ENCODE peak calls at places on chromosomes 16 and 17, in ten cellular contexts. One of them, this sample, is unnamed.

GRCh38 chr17:55264273-55264639 is 504 bp upstream of the HLF start:
- DNase-seq in tibial nerve: no peak
- DNase-seq in fibroblast of the aortic adventitia: no peak
- DNase-seq in AG04450: no peak
- DNase-seq in GM12865: no peak
- DNase-seq in endothelial cell: no peak
- DNase-seq in IMR-90: no peak
- DNase-seq in hepatocyte: no peak
- DNase-seq in H9: no peak
- DNase-seq in heart left ventricle: no peak
- DNase-seq in this sample: no peak

GRCh38 chr17:44842748-44843147 is 4.9 kb upstream of the HIGD1B start:
- DNase-seq in tibial nerve: no peak
- DNase-seq in fibroblast of the aortic adventitia: no peak
- DNase-seq in AG04450: no peak
- DNase-seq in GM12865: no peak
- DNase-seq in endothelial cell: no peak
- DNase-seq in IMR-90: peak; percentile 15
- DNase-seq in hepatocyte: no peak
- DNase-seq in H9: peak; percentile 67
- DNase-seq in heart left ventricle: no peak
- DNase-seq in this sample: no peak

GRCh38 chr16:48152226-48152625 is 3.6 kb downstream of the ABCC12 start:
- DNase-seq in tibial nerve: no peak
- DNase-seq in fibroblast of the aortic adventitia: no peak
- DNase-seq in AG04450: no peak
- DNase-seq in GM12865: no peak
- DNase-seq in endothelial cell: no peak
- DNase-seq in IMR-90: no peak
- DNase-seq in hepatocyte: no peak
- DNase-seq in H9: no peak
- DNase-seq in heart left ventricle: no peak
- DNase-seq in this sample: no peak

GRCh38 chr16:20136446-20136968 is 62.8 kb upstream of the GPR139 start:
- DNase-seq in tibial nerve: no peak
- DNase-seq in fibroblast of the aortic adventitia: no peak
- DNase-seq in AG04450: no peak
- DNase-seq in GM12865: no peak
- DNase-seq in endothelial cell: no peak
- DNase-seq in IMR-90: no peak
- DNase-seq in hepatocyte: no peak
- DNase-seq in H9: no peak
- DNase-seq in heart left ventricle: no peak
- DNase-seq in this sample: no peak

GRCh38 chr16:86372193-86372592 is 138.1 kb upstream of the FOXF1 start:
- DNase-seq in tibial nerve: no peak
- DNase-seq in fibroblast of the aortic adventitia: no peak
- DNase-seq in AG04450: no peak
- DNase-seq in GM12865: no peak
- DNase-seq in endothelial cell: no peak
- DNase-seq in IMR-90: no peak
- DNase-seq in hepatocyte: no peak
- DNase-seq in H9: no peak
- DNase-seq in heart left ventricle: no peak
- DNase-seq in this sample: no peak

GRCh38 chr16:72560617-72561016 is 388.7 kb upstream of the PMFBP1 start:
- DNase-seq in tibial nerve: no peak
- DNase-seq in fibroblast of the aortic adventitia: peak; percentile 56
- DNase-seq in AG04450: no peak
- DNase-seq in GM12865: no peak
- DNase-seq in endothelial cell: no peak
- DNase-seq in IMR-90: no peak
- DNase-seq in hepatocyte: peak; percentile 35
- DNase-seq in H9: no peak
- DNase-seq in heart left ventricle: no peak
- DNase-seq in this sample: no peak

GRCh38 chr16:31130899-31131298 is 4.6 kb downstream of the PRSS8 start:
- DNase-seq in tibial nerve: no peak
- DNase-seq in fibroblast of the aortic adventitia: no peak
- DNase-seq in AG04450: no peak
- DNase-seq in GM12865: no peak
- DNase-seq in endothelial cell: no peak
- DNase-seq in IMR-90: no peak
- DNase-seq in hepatocyte: peak; percentile 81
- DNase-seq in H9: peak; percentile 93
- DNase-seq in heart left ventricle: no peak
- DNase-seq in this sample: no peak

GRCh38 chr17:68356520-68356919 is 65.2 kb downstream of the ARSG start:
- DNase-seq in tibial nerve: no peak
- DNase-seq in fibroblast of the aortic adventitia: no peak
- DNase-seq in AG04450: no peak
- DNase-seq in GM12865: peak; percentile 75
- DNase-seq in endothelial cell: no peak
- DNase-seq in IMR-90: no peak
- DNase-seq in hepatocyte: no peak
- DNase-seq in H9: no peak
- DNase-seq in heart left ventricle: no peak
- DNase-seq in this sample: no peak

GRCh38 chr16:85420501-85421337 is 192.4 kb upstream of the GSE1 start:
- DNase-seq in tibial nerve: no peak
- DNase-seq in fibroblast of the aortic adventitia: peak; percentile 25
- DNase-seq in AG04450: no peak
- DNase-seq in GM12865: peak; percentile 71
- DNase-seq in endothelial cell: peak; percentile 85
- DNase-seq in IMR-90: peak; percentile 20
- DNase-seq in hepatocyte: peak; percentile 71
- DNase-seq in H9: peak; percentile 78
- DNase-seq in heart left ventricle: peak; percentile 82
- DNase-seq in this sample: no peak

GRCh38 chr17:8753976-8754440 is 4.3 kb downstream of the SPDYE4 start:
- DNase-seq in tibial nerve: no peak
- DNase-seq in fibroblast of the aortic adventitia: peak; percentile 37
- DNase-seq in AG04450: no peak
- DNase-seq in GM12865: peak; percentile 50
- DNase-seq in endothelial cell: no peak
- DNase-seq in IMR-90: peak; percentile 6
- DNase-seq in hepatocyte: peak; percentile 55
- DNase-seq in H9: no peak
- DNase-seq in heart left ventricle: no peak
- DNase-seq in this sample: no peak

GRCh38 chr17:77323413-77324171 is 182.8 kb downstream of the SEC14L1 start:
- DNase-seq in tibial nerve: peak; percentile 16
- DNase-seq in fibroblast of the aortic adventitia: peak; percentile 48
- DNase-seq in AG04450: no peak
- DNase-seq in GM12865: peak; percentile 76
- DNase-seq in endothelial cell: no peak
- DNase-seq in IMR-90: peak; percentile 52
- DNase-seq in hepatocyte: peak; percentile 68
- DNase-seq in H9: peak; percentile 30
- DNase-seq in heart left ventricle: peak; percentile 75
- DNase-seq in this sample: no peak

GRCh38 chr17:4327638-4328037 is 38.8 kb downstream of the UBE2G1 start:
- DNase-seq in tibial nerve: no peak
- DNase-seq in fibroblast of the aortic adventitia: peak; percentile 80
- DNase-seq in AG04450: no peak
- DNase-seq in GM12865: no peak
- DNase-seq in endothelial cell: no peak
- DNase-seq in IMR-90: peak; percentile 83
- DNase-seq in hepatocyte: no peak
- DNase-seq in H9: no peak
- DNase-seq in heart left ventricle: no peak
- DNase-seq in this sample: no peak

GRCh38 chr17:68248199-68248825 is 469 bp downstream of the AMZ2 start:
- DNase-seq in tibial nerve: peak; percentile 41
- DNase-seq in fibroblast of the aortic adventitia: peak; percentile 85
- DNase-seq in AG04450: no peak
- DNase-seq in GM12865: no peak
- DNase-seq in endothelial cell: no peak
- DNase-seq in IMR-90: peak; percentile 57
- DNase-seq in hepatocyte: peak; percentile 66
- DNase-seq in H9: no peak
- DNase-seq in heart left ventricle: no peak
- DNase-seq in this sample: no peak

GRCh38 chr17:29870836-29871430 is 59.1 kb downstream of the SSH2 start:
- DNase-seq in tibial nerve: no peak
- DNase-seq in fibroblast of the aortic adventitia: peak; percentile 5
- DNase-seq in AG04450: no peak
- DNase-seq in GM12865: no peak
- DNase-seq in endothelial cell: no peak
- DNase-seq in IMR-90: no peak
- DNase-seq in hepatocyte: no peak
- DNase-seq in H9: no peak
- DNase-seq in heart left ventricle: no peak
- DNase-seq in this sample: no peak

GRCh38 chr17:74768763-74769114 is 7.4 kb downstream of the NAT9 start:
- DNase-seq in tibial nerve: no peak
- DNase-seq in fibroblast of the aortic adventitia: no peak
- DNase-seq in AG04450: no peak
- DNase-seq in GM12865: no peak
- DNase-seq in endothelial cell: no peak
- DNase-seq in IMR-90: no peak
- DNase-seq in hepatocyte: no peak
- DNase-seq in H9: no peak
- DNase-seq in heart left ventricle: no peak
- DNase-seq in this sample: no peak

GRCh38 chr16:87336850-87337240 is 19.7 kb upstream of the C16orf95 start:
- DNase-seq in tibial nerve: no peak
- DNase-seq in fibroblast of the aortic adventitia: no peak
- DNase-seq in AG04450: no peak
- DNase-seq in GM12865: no peak
- DNase-seq in endothelial cell: no peak
- DNase-seq in IMR-90: no peak
- DNase-seq in hepatocyte: no peak
- DNase-seq in H9: no peak
- DNase-seq in heart left ventricle: no peak
- DNase-seq in this sample: no peak

GRCh38 chr17:488993-489757 is 136.6 kb upstream of the RPH3AL start:
- DNase-seq in tibial nerve: no peak
- DNase-seq in fibroblast of the aortic adventitia: no peak
- DNase-seq in AG04450: no peak
- DNase-seq in GM12865: peak; percentile 78
- DNase-seq in endothelial cell: peak; percentile 28
- DNase-seq in IMR-90: peak; percentile 20
- DNase-seq in hepatocyte: no peak
- DNase-seq in H9: peak; percentile 68
- DNase-seq in heart left ventricle: no peak
- DNase-seq in this sample: no peak

GRCh38 chr17:65533056-65533745 is 28.2 kb downstream of the AXIN2 start:
- DNase-seq in tibial nerve: no peak
- DNase-seq in fibroblast of the aortic adventitia: no peak
- DNase-seq in AG04450: no peak
- DNase-seq in GM12865: no peak
- DNase-seq in endothelial cell: no peak
- DNase-seq in IMR-90: no peak
- DNase-seq in hepatocyte: no peak
- DNase-seq in H9: no peak
- DNase-seq in heart left ventricle: no peak
- DNase-seq in this sample: no peak

GRCh38 chr17:41404024-41404651 is 6.7 kb upstream of the KRT31 start:
- DNase-seq in tibial nerve: no peak
- DNase-seq in fibroblast of the aortic adventitia: peak; percentile 80
- DNase-seq in AG04450: peak; percentile 69
- DNase-seq in GM12865: peak; percentile 5
- DNase-seq in endothelial cell: no peak
- DNase-seq in IMR-90: peak; percentile 97
- DNase-seq in hepatocyte: peak; percentile 63
- DNase-seq in H9: no peak
- DNase-seq in heart left ventricle: no peak
- DNase-seq in this sample: peak; percentile 96

GRCh38 chr16:54432481-54433229 is 146.1 kb upstream of the IRX3 start:
- DNase-seq in tibial nerve: no peak
- DNase-seq in fibroblast of the aortic adventitia: no peak
- DNase-seq in AG04450: no peak
- DNase-seq in GM12865: no peak
- DNase-seq in endothelial cell: no peak
- DNase-seq in IMR-90: no peak
- DNase-seq in hepatocyte: no peak
- DNase-seq in H9: no peak
- DNase-seq in heart left ventricle: no peak
- DNase-seq in this sample: no peak
- TF ChIP-seq CTCF in tibial nerve: no peak
- TF ChIP-seq CTCF in fibroblast of the aortic adventitia: no peak
- TF ChIP-seq CTCF in AG04450: no peak
- TF ChIP-seq CTCF in GM12865: no peak
- TF ChIP-seq CTCF in endothelial cell: no peak
- TF ChIP-seq CTCF in IMR-90: no peak
- TF ChIP-seq CTCF in hepatocyte: no peak
- TF ChIP-seq CTCF in H9: peak; percentile 42
- TF ChIP-seq CTCF in heart left ventricle: no peak
- TF ChIP-seq CTCF in this sample: peak; percentile 15

GRCh38 chr16:3375680-3376079 is 20.0 kb downstream of the OR2C1 start:
- DNase-seq in tibial nerve: no peak
- DNase-seq in fibroblast of the aortic adventitia: no peak
- DNase-seq in AG04450: no peak
- DNase-seq in GM12865: no peak
- DNase-seq in endothelial cell: no peak
- DNase-seq in IMR-90: no peak
- DNase-seq in hepatocyte: no peak
- DNase-seq in H9: no peak
- DNase-seq in heart left ventricle: no peak
- DNase-seq in this sample: no peak

GRCh38 chr16:3383045-3383448 is 17.8 kb downstream of the ZSCAN32 start:
- DNase-seq in tibial nerve: no peak
- DNase-seq in fibroblast of the aortic adventitia: peak; percentile 1
- DNase-seq in AG04450: no peak
- DNase-seq in GM12865: no peak
- DNase-seq in endothelial cell: no peak
- DNase-seq in IMR-90: no peak
- DNase-seq in hepatocyte: no peak
- DNase-seq in H9: no peak
- DNase-seq in heart left ventricle: no peak
- DNase-seq in this sample: no peak

GRCh38 chr16:3377917-3378316 is 22.2 kb downstream of the OR2C1 start:
- DNase-seq in tibial nerve: no peak
- DNase-seq in fibroblast of the aortic adventitia: no peak
- DNase-seq in AG04450: no peak
- DNase-seq in GM12865: no peak
- DNase-seq in endothelial cell: no peak
- DNase-seq in IMR-90: no peak
- DNase-seq in hepatocyte: no peak
- DNase-seq in H9: no peak
- DNase-seq in heart left ventricle: no peak
- DNase-seq in this sample: no peak
- TF ChIP-seq CTCF in tibial nerve: no peak
- TF ChIP-seq CTCF in fibroblast of the aortic adventitia: no peak
- TF ChIP-seq CTCF in AG04450: no peak
- TF ChIP-seq CTCF in GM12865: no peak
- TF ChIP-seq CTCF in endothelial cell: no peak
- TF ChIP-seq CTCF in IMR-90: no peak
- TF ChIP-seq CTCF in hepatocyte: no peak
- TF ChIP-seq CTCF in H9: no peak
- TF ChIP-seq CTCF in heart left ventricle: no peak
- TF ChIP-seq CTCF in this sample: no peak

GRCh38 chr17:43418441-43419374 is 19.9 kb downstream of the ARL4D start:
- DNase-seq in tibial nerve: no peak
- DNase-seq in fibroblast of the aortic adventitia: peak; percentile 82
- DNase-seq in AG04450: peak; percentile 59
- DNase-seq in GM12865: no peak
- DNase-seq in endothelial cell: no peak
- DNase-seq in IMR-90: peak; percentile 92
- DNase-seq in hepatocyte: peak; percentile 79
- DNase-seq in H9: peak; percentile 61
- DNase-seq in heart left ventricle: peak; percentile 76
- DNase-seq in this sample: no peak
- TF ChIP-seq CTCF in tibial nerve: no peak
- TF ChIP-seq CTCF in fibroblast of the aortic adventitia: peak; percentile 6
- TF ChIP-seq CTCF in AG04450: peak; percentile 5
- TF ChIP-seq CTCF in GM12865: no peak
- TF ChIP-seq CTCF in endothelial cell: no peak
- TF ChIP-seq CTCF in IMR-90: no peak
- TF ChIP-seq CTCF in hepatocyte: no peak
- TF ChIP-seq CTCF in H9: no peak
- TF ChIP-seq CTCF in heart left ventricle: no peak
- TF ChIP-seq CTCF in this sample: no peak

GRCh38 chr17:63082273-63082861 is 116.3 kb downstream of the TANC2 start:
- DNase-seq in tibial nerve: no peak
- DNase-seq in fibroblast of the aortic adventitia: peak; percentile 82
- DNase-seq in AG04450: peak; percentile 1
- DNase-seq in GM12865: peak; percentile 12
- DNase-seq in endothelial cell: no peak
- DNase-seq in IMR-90: peak; percentile 58
- DNase-seq in hepatocyte: peak; percentile 17
- DNase-seq in H9: no peak
- DNase-seq in heart left ventricle: no peak
- DNase-seq in this sample: no peak
- TF ChIP-seq CTCF in tibial nerve: peak; percentile 29
- TF ChIP-seq CTCF in fibroblast of the aortic adventitia: peak; percentile 62
- TF ChIP-seq CTCF in AG04450: peak; percentile 60
- TF ChIP-seq CTCF in GM12865: peak; percentile 22
- TF ChIP-seq CTCF in endothelial cell: peak; percentile 31
- TF ChIP-seq CTCF in IMR-90: peak; percentile 62
- TF ChIP-seq CTCF in hepatocyte: peak; percentile 61
- TF ChIP-seq CTCF in H9: peak; percentile 71
- TF ChIP-seq CTCF in heart left ventricle: peak; percentile 37
- TF ChIP-seq CTCF in this sample: peak; percentile 56

This sample was measured in epithelial cell of proximal tubule.